ENCODE peak calls at places on chromosomes 13 and 19, in ten cellular contexts. One of them, this sample, is unnamed.

GRCh38 chr19:8922591-8922990 is 87.6 kb downstream of the MUC16 start:
- DNase-seq in activated CD4-positive, alpha-beta T cell treated with anti-CD3 and anti-CD28 coated beads for 48 hours: no peak
- DNase-seq in AG08396: no peak
- DNase-seq in C1 segment of cervical spinal cord: no peak
- DNase-seq in dorsolateral prefrontal cortex: no peak
- DNase-seq in tibial artery: no peak
- DNase-seq in HCEC 1CT: no peak
- DNase-seq in AG10803: no peak
- DNase-seq in AG04450: no peak
- DNase-seq in activated naive CD4-positive, alpha-beta T cell: no peak
- DNase-seq in this sample: no peak

GRCh38 chr19:32647361-32647760 is 27.6 kb downstream of the ANKRD27 start:
- DNase-seq in C1 segment of cervical spinal cord: no peak
- DNase-seq in AG10803: no peak
- DNase-seq in HCEC 1CT: no peak
- DNase-seq in activated CD4-positive, alpha-beta T cell treated with anti-CD3 and anti-CD28 coated beads for 48 hours: no peak
- DNase-seq in AG04450: no peak
- DNase-seq in tibial artery: no peak
- DNase-seq in AG08396: no peak
- DNase-seq in activated naive CD4-positive, alpha-beta T cell: no peak
- DNase-seq in dorsolateral prefrontal cortex: no peak
- DNase-seq in this sample: no peak

GRCh38 chr19:46254776-46255175 is 25.2 kb downstream of the IGFL1 start:
- DNase-seq in dorsolateral prefrontal cortex: no peak
- DNase-seq in activated naive CD4-positive, alpha-beta T cell: no peak
- DNase-seq in AG04450: no peak
- DNase-seq in tibial artery: no peak
- DNase-seq in HCEC 1CT: no peak
- DNase-seq in activated CD4-positive, alpha-beta T cell treated with anti-CD3 and anti-CD28 coated beads for 48 hours: no peak
- DNase-seq in C1 segment of cervical spinal cord: no peak
- DNase-seq in AG08396: no peak
- DNase-seq in AG10803: no peak
- DNase-seq in this sample: no peak

GRCh38 chr19:50050406-50051223 is 24.8 kb downstream of the ZNF473 start:
- DNase-seq in activated CD4-positive, alpha-beta T cell treated with anti-CD3 and anti-CD28 coated beads for 48 hours: peak; percentile 84
- DNase-seq in HCEC 1CT: no peak
- DNase-seq in AG10803: peak; percentile 81
- DNase-seq in AG04450: peak; percentile 13
- DNase-seq in dorsolateral prefrontal cortex: peak; percentile 83
- DNase-seq in tibial artery: peak; percentile 84
- DNase-seq in C1 segment of cervical spinal cord: peak; percentile 68
- DNase-seq in activated naive CD4-positive, alpha-beta T cell: peak; percentile 12
- DNase-seq in AG08396: peak; percentile 88
- DNase-seq in this sample: peak; percentile 78

GRCh38 chr13:80341098-80341701 is at the start of gene SPRY2:
- DNase-seq in AG04450: peak; percentile 85
- DNase-seq in activated CD4-positive, alpha-beta T cell treated with anti-CD3 and anti-CD28 coated beads for 48 hours: peak; percentile 52
- DNase-seq in tibial artery: peak; percentile 96
- DNase-seq in AG08396: peak; percentile 94
- DNase-seq in C1 segment of cervical spinal cord: peak; percentile 89
- DNase-seq in AG10803: peak; percentile 96
- DNase-seq in HCEC 1CT: peak; percentile 98
- DNase-seq in activated naive CD4-positive, alpha-beta T cell: no peak
- DNase-seq in dorsolateral prefrontal cortex: peak; percentile 82
- DNase-seq in this sample: peak; percentile 61

GRCh38 chr13:49858183-49858856 is 65.8 kb upstream of the KPNA3 start:
- DNase-seq in activated naive CD4-positive, alpha-beta T cell: no peak
- DNase-seq in activated CD4-positive, alpha-beta T cell treated with anti-CD3 and anti-CD28 coated beads for 48 hours: no peak
- DNase-seq in AG04450: peak; percentile 96
- DNase-seq in HCEC 1CT: peak; percentile 98
- DNase-seq in dorsolateral prefrontal cortex: no peak
- DNase-seq in AG08396: peak; percentile 73
- DNase-seq in C1 segment of cervical spinal cord: no peak
- DNase-seq in AG10803: peak; percentile 91
- DNase-seq in tibial artery: no peak
- DNase-seq in this sample: no peak

GRCh38 chr13:38483623-38484022 is 134.0 kb downstream of the UFM1 start:
- DNase-seq in AG04450: no peak
- DNase-seq in C1 segment of cervical spinal cord: no peak
- DNase-seq in tibial artery: no peak
- DNase-seq in activated naive CD4-positive, alpha-beta T cell: no peak
- DNase-seq in AG08396: no peak
- DNase-seq in dorsolateral prefrontal cortex: no peak
- DNase-seq in activated CD4-positive, alpha-beta T cell treated with anti-CD3 and anti-CD28 coated beads for 48 hours: no peak
- DNase-seq in HCEC 1CT: no peak
- DNase-seq in AG10803: no peak
- DNase-seq in this sample: no peak

GRCh38 chr19:3850320-3850972 is 18.4 kb downstream of the ZFR2 start:
- DNase-seq in activated CD4-positive, alpha-beta T cell treated with anti-CD3 and anti-CD28 coated beads for 48 hours: no peak
- DNase-seq in AG04450: no peak
- DNase-seq in AG10803: no peak
- DNase-seq in dorsolateral prefrontal cortex: no peak
- DNase-seq in AG08396: no peak
- DNase-seq in activated naive CD4-positive, alpha-beta T cell: no peak
- DNase-seq in C1 segment of cervical spinal cord: no peak
- DNase-seq in tibial artery: no peak
- DNase-seq in HCEC 1CT: no peak
- DNase-seq in this sample: no peak

GRCh38 chr13:94325660-94326059 is 153.8 kb downstream of the DCT start:
- DNase-seq in AG04450: no peak
- DNase-seq in dorsolateral prefrontal cortex: no peak
- DNase-seq in C1 segment of cervical spinal cord: no peak
- DNase-seq in tibial artery: no peak
- DNase-seq in activated CD4-positive, alpha-beta T cell treated with anti-CD3 and anti-CD28 coated beads for 48 hours: no peak
- DNase-seq in AG10803: no peak
- DNase-seq in HCEC 1CT: peak; percentile 57
- DNase-seq in AG08396: no peak
- DNase-seq in activated naive CD4-positive, alpha-beta T cell: no peak
- DNase-seq in this sample: no peak

GRCh38 chr13:21237081-21237480 is 60.6 kb downstream of the MRPL57 start:
- DNase-seq in activated naive CD4-positive, alpha-beta T cell: no peak
- DNase-seq in AG08396: no peak
- DNase-seq in activated CD4-positive, alpha-beta T cell treated with anti-CD3 and anti-CD28 coated beads for 48 hours: no peak
- DNase-seq in AG10803: no peak
- DNase-seq in tibial artery: no peak
- DNase-seq in dorsolateral prefrontal cortex: no peak
- DNase-seq in AG04450: no peak
- DNase-seq in HCEC 1CT: no peak
- DNase-seq in C1 segment of cervical spinal cord: no peak
- DNase-seq in this sample: no peak

GRCh38 chr13:98175823-98176222 is 1.2 kb downstream of the RNF113B start:
- DNase-seq in AG04450: no peak
- DNase-seq in activated naive CD4-positive, alpha-beta T cell: no peak
- DNase-seq in activated CD4-positive, alpha-beta T cell treated with anti-CD3 and anti-CD28 coated beads for 48 hours: no peak
- DNase-seq in C1 segment of cervical spinal cord: no peak
- DNase-seq in AG08396: no peak
- DNase-seq in AG10803: peak; percentile 38
- DNase-seq in dorsolateral prefrontal cortex: no peak
- DNase-seq in HCEC 1CT: no peak
- DNase-seq in tibial artery: no peak
- DNase-seq in this sample: no peak

GRCh38 chr13:35198821-35199220 is 256.8 kb downstream of the NBEA start:
- DNase-seq in dorsolateral prefrontal cortex: no peak
- DNase-seq in AG08396: no peak
- DNase-seq in HCEC 1CT: no peak
- DNase-seq in tibial artery: no peak
- DNase-seq in activated CD4-positive, alpha-beta T cell treated with anti-CD3 and anti-CD28 coated beads for 48 hours: no peak
- DNase-seq in AG04450: no peak
- DNase-seq in C1 segment of cervical spinal cord: no peak
- DNase-seq in activated naive CD4-positive, alpha-beta T cell: no peak
- DNase-seq in AG10803: no peak
- DNase-seq in this sample: no peak

GRCh38 chr13:96112936-96113335 is 23.0 kb downstream of the HS6ST3 start:
- DNase-seq in C1 segment of cervical spinal cord: no peak
- DNase-seq in AG08396: no peak
- DNase-seq in activated naive CD4-positive, alpha-beta T cell: no peak
- DNase-seq in activated CD4-positive, alpha-beta T cell treated with anti-CD3 and anti-CD28 coated beads for 48 hours: no peak
- DNase-seq in tibial artery: no peak
- DNase-seq in AG10803: no peak
- DNase-seq in HCEC 1CT: peak; percentile 22
- DNase-seq in dorsolateral prefrontal cortex: no peak
- DNase-seq in AG04450: no peak
- DNase-seq in this sample: no peak

GRCh38 chr13:25247345-25247744 is 39.9 kb downstream of the MTMR6 start:
- DNase-seq in AG10803: no peak
- DNase-seq in C1 segment of cervical spinal cord: no peak
- DNase-seq in AG08396: no peak
- DNase-seq in activated naive CD4-positive, alpha-beta T cell: no peak
- DNase-seq in HCEC 1CT: no peak
- DNase-seq in tibial artery: no peak
- DNase-seq in AG04450: no peak
- DNase-seq in activated CD4-positive, alpha-beta T cell treated with anti-CD3 and anti-CD28 coated beads for 48 hours: no peak
- DNase-seq in dorsolateral prefrontal cortex: no peak
- DNase-seq in this sample: no peak

This sample was measured in immature natural killer cell.